ENCODE peak calls at places on chromosome 18, in four cellular contexts. One of them, this sample, is unnamed.

GRCh38 chr18:79852561-79853302 is 55.0 kb downstream of the KCNG2 start:
- DNase-seq in K562: no peak
- DNase-seq in HepG2: peak; percentile 35
- DNase-seq in HCT116: no peak
- DNase-seq in this sample: no peak

GRCh38 chr18:59551902-59552635 is 145.2 kb downstream of the CCBE1 start:
- DNase-seq in K562: no peak
- DNase-seq in HepG2: no peak
- DNase-seq in HCT116: no peak
- DNase-seq in this sample: no peak

GRCh38 chr18:74389991-74390390 is 67.1 kb downstream of the DIPK1C start:
- DNase-seq in K562: no peak
- DNase-seq in HepG2: no peak
- DNase-seq in HCT116: no peak
- DNase-seq in this sample: no peak

GRCh38 chr18:42048150-42048549 is 93.1 kb downstream of the PIK3C3 start:
- DNase-seq in K562: no peak
- DNase-seq in HepG2: peak; percentile 73
- DNase-seq in HCT116: no peak
- DNase-seq in this sample: no peak

GRCh38 chr18:60044290-60045006 is 144.7 kb downstream of the PMAIP1 start:
- DNase-seq in K562: no peak
- DNase-seq in HepG2: no peak
- DNase-seq in HCT116: no peak
- DNase-seq in this sample: no peak

GRCh38 chr18:33844232-33844631 is 266.2 kb downstream of the ASXL3 start:
- DNase-seq in K562: no peak
- DNase-seq in HepG2: no peak
- DNase-seq in HCT116: no peak
- DNase-seq in this sample: no peak

GRCh38 chr18:43161528-43161927 is 46.0 kb upstream of the RIT2 start:
- DNase-seq in K562: no peak
- DNase-seq in HepG2: no peak
- DNase-seq in HCT116: no peak
- DNase-seq in this sample: no peak

GRCh38 chr18:74368901-74369705 is 53.5 kb downstream of the C18orf63 start:
- DNase-seq in K562: no peak
- DNase-seq in HepG2: peak; percentile 70
- DNase-seq in HCT116: no peak
- DNase-seq in this sample: no peak

GRCh38 chr18:8248576-8248975 is 360.7 kb upstream of the RAB12 start:
- DNase-seq in K562: no peak
- DNase-seq in HepG2: no peak
- DNase-seq in HCT116: no peak
- DNase-seq in this sample: no peak

GRCh38 chr18:9787126-9787525 is 79.0 kb downstream of the RAB31 start:
- DNase-seq in K562: no peak
- DNase-seq in HepG2: no peak
- DNase-seq in HCT116: no peak
- DNase-seq in this sample: no peak

GRCh38 chr18:38923136-38923535 is 1357.5 kb upstream of the CELF4 start:
- DNase-seq in K562: no peak
- DNase-seq in HepG2: no peak
- DNase-seq in HCT116: no peak
- DNase-seq in this sample: no peak

GRCh38 chr18:39558658-39559057 is 1993.1 kb upstream of the CELF4 start:
- DNase-seq in K562: no peak
- DNase-seq in HepG2: no peak
- DNase-seq in HCT116: no peak
- DNase-seq in this sample: no peak

GRCh38 chr18:75727479-75727878 is 300.0 kb upstream of the SMIM21 start:
- DNase-seq in K562: peak; percentile 22
- DNase-seq in HepG2: peak; percentile 2
- DNase-seq in HCT116: peak; percentile 21
- DNase-seq in this sample: peak; percentile 8

GRCh38 chr18:7566587-7567486 is at the start of gene PTPRM:
- DNase-seq in K562: peak; percentile 88
- DNase-seq in HepG2: peak; percentile 47
- DNase-seq in HCT116: peak; percentile 1
- DNase-seq in this sample: no peak

GRCh38 chr18:62576277-62576676 is 53.5 kb downstream of the ZCCHC2 start:
- DNase-seq in K562: no peak
- DNase-seq in HepG2: no peak
- DNase-seq in HCT116: no peak
- DNase-seq in this sample: no peak

GRCh38 chr18:59656488-59656887 is 40.7 kb downstream of the CCBE1 start:
- DNase-seq in K562: no peak
- DNase-seq in HepG2: no peak
- DNase-seq in HCT116: no peak
- DNase-seq in this sample: no peak

GRCh38 chr18:42038936-42039335 is 83.9 kb downstream of the PIK3C3 start:
- DNase-seq in K562: no peak
- DNase-seq in HepG2: no peak
- DNase-seq in HCT116: no peak
- DNase-seq in this sample: no peak

GRCh38 chr18:48459471-48459870 is 50.3 kb upstream of the ZBTB7C start:
- DNase-seq in K562: no peak
- DNase-seq in HepG2: no peak
- DNase-seq in HCT116: no peak
- DNase-seq in this sample: no peak

GRCh38 chr18:48730010-48730409 is 191.2 kb downstream of the CTIF start:
- DNase-seq in K562: no peak
- DNase-seq in HepG2: no peak
- DNase-seq in HCT116: no peak
- DNase-seq in this sample: no peak

GRCh38 chr18:29169599-29169998 is 992.7 kb upstream of the CDH2 start:
- DNase-seq in K562: no peak
- DNase-seq in HepG2: no peak
- DNase-seq in HCT116: no peak
- DNase-seq in this sample: no peak

GRCh38 chr18:56709463-56709862 is 58.3 kb downstream of the WDR7 start:
- DNase-seq in K562: peak; percentile 30
- DNase-seq in HepG2: peak; percentile 54
- DNase-seq in HCT116: peak; percentile 69
- DNase-seq in this sample: peak; percentile 18

GRCh38 chr18:74896390-74896991 is 298.8 kb downstream of the ZNF407 start:
- DNase-seq in K562: peak; percentile 10
- DNase-seq in HepG2: peak; percentile 62
- DNase-seq in HCT116: peak; percentile 51
- DNase-seq in this sample: peak; percentile 80

GRCh38 chr18:74146756-74147155 is 878 bp downstream of the FBXO15 start:
- DNase-seq in K562: no peak
- DNase-seq in HepG2: no peak
- DNase-seq in HCT116: no peak
- DNase-seq in this sample: no peak

GRCh38 chr18:67239826-67240225 is 276.7 kb downstream of the DSEL start:
- DNase-seq in K562: no peak
- DNase-seq in HepG2: no peak
- DNase-seq in HCT116: no peak
- DNase-seq in this sample: no peak

DNA sequence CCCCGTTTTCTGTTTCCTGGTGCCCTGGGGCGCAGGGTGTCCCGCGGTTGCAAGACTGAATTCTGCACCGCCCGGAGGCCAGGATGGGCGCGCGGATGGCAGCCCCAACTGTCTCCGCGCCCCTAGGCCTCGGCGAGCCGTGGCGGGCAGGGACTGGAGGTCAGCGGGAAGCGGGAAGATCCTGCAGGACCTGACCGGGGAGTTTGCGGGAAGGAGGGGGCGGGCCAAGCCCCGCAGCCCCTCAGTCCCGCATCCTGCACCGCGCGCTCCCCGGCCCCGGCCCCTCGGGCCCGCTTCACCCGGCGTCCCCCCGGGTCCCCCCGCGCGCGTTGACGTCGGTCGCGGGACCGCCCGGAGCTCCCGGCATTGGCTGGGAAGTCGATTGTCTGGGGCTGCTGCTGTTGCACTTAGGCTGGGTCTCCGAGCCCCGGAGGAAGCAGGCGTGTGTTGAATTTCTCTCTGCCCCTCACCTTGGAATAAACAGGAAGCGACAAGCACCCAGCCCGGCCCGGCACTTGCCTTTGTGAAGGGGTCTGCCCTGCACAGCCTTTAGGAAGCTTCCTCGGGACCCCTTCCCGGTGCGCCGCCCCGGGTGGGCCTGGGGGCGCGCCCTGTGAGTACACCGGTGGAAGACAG is at the start of gene LDLRAD4:
- DNase-seq in K562: no peak
- DNase-seq in HepG2: no peak
- DNase-seq in HCT116: no peak
- DNase-seq in this sample: no peak
- TF ChIP-seq TCF7L2 in K562: no peak
- TF ChIP-seq TCF7L2 in HepG2: no peak
- TF ChIP-seq TCF7L2 in HCT116: no peak
- TF ChIP-seq TCF7L2 in this sample: no peak

GRCh38 chr18:31040982-31041345 is 1.6 kb downstream of the DSC3 start:
- DNase-seq in K562: no peak
- DNase-seq in HepG2: no peak
- DNase-seq in HCT116: no peak
- DNase-seq in this sample: no peak

GRCh38 chr18:31042068-31042390 is 513 bp downstream of the DSC3 start:
- DNase-seq in K562: no peak
- DNase-seq in HepG2: no peak
- DNase-seq in HCT116: no peak
- DNase-seq in this sample: no peak

GRCh38 chr18:31042391-31043181 is at the start of gene DSC3:
- DNase-seq in K562: no peak
- DNase-seq in HepG2: no peak
- DNase-seq in HCT116: no peak
- DNase-seq in this sample: no peak

GRCh38 chr18:31039426-31039825 is 3.1 kb downstream of the DSC3 start:
- DNase-seq in K562: no peak
- DNase-seq in HepG2: no peak
- DNase-seq in HCT116: no peak
- DNase-seq in this sample: no peak

GRCh38 chr18:31041346-31042067 is 1.0 kb downstream of the DSC3 start:
- DNase-seq in K562: no peak
- DNase-seq in HepG2: no peak
- DNase-seq in HCT116: no peak
- DNase-seq in this sample: no peak
- H3K4me3 ChIP-seq in K562: no peak overlapping the region
- H3K4me3 ChIP-seq in HepG2: no peak overlapping the region
- H3K4me3 ChIP-seq in HCT116: peak overlapping the region; percentile 61
- H3K4me3 ChIP-seq in this sample: no peak overlapping the region

DNA sequence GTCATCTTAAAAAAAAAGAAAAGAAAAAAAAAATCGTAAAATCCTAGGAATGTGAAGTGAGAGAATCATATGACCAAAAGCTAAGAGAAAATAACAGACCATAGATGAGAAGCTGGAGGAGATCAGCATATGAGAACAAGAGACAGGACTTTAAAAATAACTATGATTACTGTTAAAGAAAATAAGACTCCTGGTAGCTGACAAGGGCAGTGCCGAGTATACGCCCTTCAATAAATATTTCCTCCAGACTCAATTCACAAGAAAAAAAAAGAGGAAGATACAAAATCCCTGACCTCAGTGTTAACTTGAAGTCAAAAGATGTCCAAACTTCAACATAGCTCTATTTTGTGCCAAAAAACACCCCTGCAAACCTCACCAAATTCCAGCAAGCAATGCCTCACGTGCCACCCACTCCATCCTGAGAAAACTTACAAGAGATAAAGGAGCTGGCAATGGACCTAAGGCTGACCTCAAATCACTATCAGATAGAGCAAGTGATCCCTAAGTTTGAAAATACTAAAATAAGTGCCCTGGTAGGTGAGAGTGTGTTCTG is 817.2 kb downstream of the SOCS6 start:
- DNase-seq in K562: no peak
- DNase-seq in HepG2: no peak
- DNase-seq in HCT116: no peak
- DNase-seq in this sample: no peak
- H3K27me3 ChIP-seq in K562: no peaks in the 10 kb centered on the region
- H3K27me3 ChIP-seq in HepG2: no peaks in the 10 kb centered on the region
- H3K27me3 ChIP-seq in HCT116: no peaks in the 10 kb centered on the region
- H3K27me3 ChIP-seq in this sample: no peaks in the 10 kb centered on the region

GRCh38 chr18:3468833-3469232 is 18.9 kb downstream of the TGIF1 start:
- DNase-seq in K562: peak; percentile 61
- DNase-seq in HepG2: no peak
- DNase-seq in HCT116: no peak
- DNase-seq in this sample: no peak
- TF ChIP-seq TCF7L2 in K562: no peak
- TF ChIP-seq TCF7L2 in HepG2: no peak
- TF ChIP-seq TCF7L2 in HCT116: no peak
- TF ChIP-seq TCF7L2 in this sample: no peak

DNA sequence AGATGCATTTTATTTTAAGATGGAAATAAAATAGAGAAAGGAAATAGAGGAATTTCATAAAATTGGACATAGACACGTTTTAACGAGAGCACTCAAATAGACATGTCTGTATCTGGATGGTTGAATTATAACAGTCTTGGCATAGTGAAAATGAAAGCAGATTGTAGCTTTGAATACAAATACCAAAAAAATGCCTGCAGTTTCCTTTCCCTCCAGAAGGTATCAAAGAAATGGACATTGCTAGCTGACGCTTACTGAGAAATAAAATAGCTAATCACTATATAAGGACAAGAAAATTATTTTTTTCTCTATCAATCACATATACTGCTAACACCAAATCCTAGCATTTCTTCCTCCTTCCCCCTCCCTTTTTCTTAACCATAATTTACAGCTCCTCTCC is 11.4 kb upstream of the MAPRE2 start:
- DNase-seq in K562: no peak
- DNase-seq in HepG2: no peak
- DNase-seq in HCT116: no peak
- DNase-seq in this sample: no peak
- H3K4me3 ChIP-seq in K562: no peak overlapping the region
- H3K4me3 ChIP-seq in HepG2: no peak overlapping the region
- H3K4me3 ChIP-seq in HCT116: no peak overlapping the region
- H3K4me3 ChIP-seq in this sample: peak overlapping the region; percentile 31

DNA sequence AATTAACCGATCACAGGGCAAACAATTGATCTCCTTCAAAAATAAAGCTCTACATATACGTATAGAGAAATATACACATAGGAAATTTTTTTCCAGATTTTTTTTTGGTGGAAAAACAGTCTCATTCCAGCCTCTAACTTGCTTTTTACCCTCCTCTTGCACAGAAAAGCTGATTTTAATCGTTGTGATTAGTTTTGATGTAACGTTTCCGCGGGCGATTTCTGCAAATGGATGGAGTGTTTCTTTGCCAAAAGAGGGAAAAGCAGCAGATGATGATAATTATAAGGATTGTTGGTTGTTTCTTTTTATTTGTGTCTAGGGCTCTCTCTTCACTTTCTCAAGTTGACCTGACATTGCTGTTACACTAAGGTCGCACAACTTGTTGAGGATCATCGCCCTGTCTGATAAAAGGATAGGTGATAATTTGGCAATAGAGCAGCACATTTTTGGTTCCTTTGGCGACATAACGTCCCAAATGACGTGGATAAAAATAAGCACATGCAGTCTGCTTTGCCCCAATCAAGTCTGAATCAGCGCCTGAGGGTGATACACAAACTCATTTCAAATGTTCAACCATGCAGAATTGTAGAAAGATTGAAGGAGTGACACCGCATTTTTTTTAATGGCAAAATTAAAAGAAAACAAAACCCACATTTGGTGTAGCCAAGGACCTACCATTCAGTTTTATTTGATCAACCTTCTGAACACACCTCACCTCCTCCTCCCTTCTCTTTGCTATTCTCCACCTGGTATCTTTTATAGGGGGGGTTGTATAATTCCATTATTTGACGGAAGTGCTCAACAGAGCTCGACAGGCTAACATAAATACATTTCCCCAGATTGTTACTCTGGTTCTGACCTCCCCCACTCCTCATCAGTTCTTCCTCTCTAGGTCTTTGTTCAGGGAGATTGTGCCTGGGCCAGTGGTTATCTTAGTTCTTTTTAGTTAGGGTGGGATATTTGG is 109.5 kb upstream of the KCTD1 start:
- DNase-seq in K562: no peak
- DNase-seq in HepG2: no peak
- DNase-seq in HCT116: no peak
- DNase-seq in this sample: no peak
- H3K27me3 ChIP-seq in K562: peaks cover 9% of the 10 kb centered on the region
- H3K27me3 ChIP-seq in HepG2: peaks cover 46% of the 10 kb centered on the region
- H3K27me3 ChIP-seq in HCT116: peaks cover 80% of the 10 kb centered on the region
- H3K27me3 ChIP-seq in this sample: peaks cover 51% of the 10 kb centered on the region

This sample was measured in Panc1.